ENCODE peak calls at places on chromosome 2, in four cellular contexts. T, E, L and X are unnamed samples.

GRCh38 chr2:38467768-38468463 is 90.8 kb upstream of the ATL2 start:
- DNase-seq in T (no peak), E (no peak), L (no peak), X (no peak)

GRCh38 chr2:65055427-65056214 is 595 bp upstream of the CEP68 start:
- DNase-seq in E (no peak), L (no peak), T (peak; percentile 83), X (no peak)

GRCh38 chr2:132477436-132477835 is 60.8 kb downstream of the GPR39 start:
- DNase-seq in L (peak; percentile 76), E (no peak), T (no peak), X (no peak)

GRCh38 chr2:205003288-205003687 is 458.0 kb downstream of the PARD3B start:
- DNase-seq in L (no peak), E (no peak), T (no peak), X (no peak)

GRCh38 chr2:229856416-229856815 is 65.4 kb downstream of the TRIP12 start:
- DNase-seq in L (no peak), E (no peak), T (no peak), X (no peak)

GRCh38 chr2:88709117-88709739 is 17.8 kb downstream of the RPIA start:
- DNase-seq in T (no peak), L (peak; percentile 63), E (no peak), X (no peak)

GRCh38 chr2:47054036-47054555 is 101.0 kb downstream of the STPG4 start:
- DNase-seq in L (no peak), E (no peak), T (no peak), X (no peak)

GRCh38 chr2:129347486-129348217 is 631.8 kb upstream of the RAB6C start:
- DNase-seq in E (no peak), L (no peak), T (no peak), X (no peak)

GRCh38 chr2:47354013-47354816 is 48.7 kb upstream of the MSH2 start:
- DNase-seq in E (no peak), T (peak; percentile 30), L (peak; percentile 83), X (no peak)

GRCh38 chr2:63977904-63978303 is 41.3 kb downstream of the VPS54 start:
- DNase-seq in L (no peak), E (no peak), T (no peak), X (no peak)

GRCh38 chr2:72936669-72937355 is 19.5 kb downstream of the EMX1 start:
- DNase-seq in T (no peak), L (peak; percentile 78), E (no peak), X (no peak)

GRCh38 chr2:233331536-233331935 is 22.8 kb upstream of the DGKD start:
- DNase-seq in L (no peak), E (no peak), T (peak; percentile 68), X (no peak)

GRCh38 chr2:196500686-196501431 is 138.7 kb upstream of the CCDC150 start:
- DNase-seq in L (peak; percentile 68), E (no peak), T (no peak), X (no peak)

GRCh38 chr2:61135510-61135909 is 26.5 kb upstream of the C2orf74 start:
- DNase-seq in E (no peak), T (no peak), L (peak; percentile 66), X (peak; percentile 32)

GRCh38 chr2:224121406-224122067 is 82.5 kb upstream of the SERPINE2 start:
- DNase-seq in L (no peak), E (no peak), T (no peak), X (no peak)

GRCh38 chr2:46825958-46826897 is 89.4 kb downstream of the MCFD2 start:
- DNase-seq in T (peak; percentile 49), E (no peak), L (peak; percentile 95), X (no peak)

DNA sequence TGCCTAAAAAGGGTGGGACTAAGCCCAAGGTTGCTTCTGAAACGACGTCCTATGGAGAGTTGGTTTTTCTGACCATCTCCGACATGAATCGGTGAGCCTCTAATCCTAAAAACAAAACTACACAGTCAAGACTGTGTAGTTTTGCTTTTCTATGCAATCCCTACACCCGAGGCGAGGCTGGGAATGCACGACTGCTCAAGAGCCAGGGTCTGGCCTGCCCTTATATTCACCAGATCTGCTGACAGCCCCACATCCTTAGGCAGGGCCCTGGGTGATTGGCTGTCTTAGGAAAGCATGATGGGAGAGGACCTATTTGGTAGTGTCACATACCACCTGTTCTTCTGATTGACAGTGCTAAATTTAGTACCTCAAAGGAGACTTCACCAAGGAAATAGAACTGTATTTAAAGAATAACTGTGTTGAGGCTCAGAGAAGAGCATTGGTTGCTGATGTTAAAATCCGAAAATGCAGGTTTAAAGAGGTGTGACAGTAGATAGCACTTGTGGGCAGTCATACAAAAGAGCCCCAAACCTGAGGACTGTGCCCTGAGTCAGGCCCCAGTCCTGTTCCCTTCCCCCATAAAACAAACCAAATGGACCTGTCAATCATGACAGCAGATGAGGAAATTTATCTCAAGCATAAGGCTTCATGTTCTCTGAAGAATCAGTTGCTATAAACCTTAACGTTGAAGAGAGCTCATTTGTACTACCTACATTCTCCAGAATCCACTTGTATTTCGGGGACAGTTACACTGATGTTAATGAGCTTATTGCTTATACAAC is at the start of gene TTN:
- DNase-seq in L (no peak), T (no peak), E (no peak), X (no peak)
- H3K4me1 ChIP-seq in L (no peaks in the 10 kb centered on the region), T (no peaks in the 10 kb centered on the region), E (peaks cover 4% of the 10 kb centered on the region), X (no peaks in the 10 kb centered on the region)

DNA sequence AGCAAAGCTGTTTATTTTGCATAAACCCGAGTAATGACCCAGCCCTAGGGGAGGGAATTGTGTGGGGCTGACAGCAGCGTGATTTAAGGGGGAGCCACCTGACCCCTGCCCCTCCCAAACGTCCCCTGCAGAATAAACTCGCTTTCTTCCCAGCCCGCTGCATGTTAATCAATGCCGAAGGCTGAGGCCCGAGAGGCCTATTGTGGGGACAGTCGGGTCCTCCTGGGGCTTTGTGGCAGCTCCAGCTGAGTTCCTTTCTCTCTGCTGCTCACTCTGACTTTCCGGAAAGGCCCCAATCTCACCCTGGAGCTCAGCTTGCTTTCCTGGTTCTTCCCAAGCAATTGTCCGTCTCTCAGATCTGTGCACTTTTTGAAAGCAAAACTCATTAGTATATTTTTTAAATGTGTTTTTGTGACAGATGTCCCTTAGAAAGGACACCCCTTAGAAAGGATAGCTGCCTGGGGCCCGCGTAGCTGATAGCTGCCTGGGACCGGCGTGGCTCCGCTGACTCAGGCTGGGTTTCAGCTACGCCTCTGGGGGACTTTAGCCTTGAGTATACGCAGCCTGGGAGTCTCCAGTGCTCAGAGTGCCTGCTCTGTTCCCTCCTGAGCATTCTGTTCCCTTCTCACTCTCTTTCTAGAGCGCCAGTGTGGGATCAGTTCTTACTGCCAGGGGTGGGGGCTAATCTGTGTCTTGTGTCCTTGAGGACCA is 158.4 kb downstream of the GLI2 start:
- DNase-seq in T (no peak), E (peak; percentile 84), L (no peak), X (peak; percentile 77)
- H3K4me3 ChIP-seq in T (no peak overlapping the region), E (no peak overlapping the region), L (no peak overlapping the region), X (no peak overlapping the region)

GRCh38 chr2:120032297-120032696 is 19.4 kb downstream of the EPB41L5 start:
- DNase-seq in E (no peak), T (no peak), L (no peak), X (no peak)
- H3K36me3 ChIP-seq in E (peaks cover 3% of the 10 kb centered on the region), T (no peaks in the 10 kb centered on the region), L (no peaks in the 10 kb centered on the region), X (no peaks in the 10 kb centered on the region)

GRCh38 chr2:191112448-191112901 is 38.3 kb downstream of the STAT4 start:
- DNase-seq in E (no peak), L (no peak), T (no peak), X (no peak)
- H3K4me1 ChIP-seq in E (peaks cover 2% of the 10 kb centered on the region), L (peaks cover 15% of the 10 kb centered on the region), T (no peaks in the 10 kb centered on the region), X (no peaks in the 10 kb centered on the region)

DNA sequence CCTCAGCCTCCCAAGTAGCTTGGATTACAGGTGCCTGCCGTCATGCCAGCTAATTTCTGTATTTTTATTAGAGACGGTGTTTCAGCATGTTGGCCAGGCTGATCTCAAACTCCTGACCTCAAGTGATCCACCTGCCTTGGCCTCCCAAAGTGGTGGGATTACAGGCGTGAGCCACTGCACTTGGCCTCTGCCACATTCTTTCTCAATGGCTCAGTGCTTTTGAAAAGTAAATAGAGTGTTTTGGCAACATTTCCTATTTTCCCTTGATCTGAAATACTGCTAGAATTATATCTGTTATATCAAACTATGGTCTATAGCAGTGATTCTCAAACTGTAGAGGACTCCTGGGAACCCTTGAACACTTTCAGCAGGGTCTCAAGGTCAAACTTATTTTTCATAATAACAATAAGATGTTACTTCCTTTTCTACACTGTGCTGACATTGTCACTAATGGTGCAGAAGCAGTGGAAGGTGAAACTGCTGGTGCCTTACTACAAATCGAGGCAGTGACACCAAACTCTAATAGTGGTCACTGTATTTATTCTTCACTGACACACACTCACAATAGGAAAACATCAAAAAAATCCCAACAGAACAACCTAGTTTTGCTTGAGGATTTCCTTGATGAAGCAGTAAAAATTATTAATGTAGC is 10.6 kb downstream of the DAW1 start:
- DNase-seq in E (no peak), L (peak; percentile 35), T (no peak), X (no peak)
- H3K4me3 ChIP-seq in E (no peak overlapping the region), L (no peak overlapping the region), T (no peak overlapping the region), X (no peak overlapping the region)

DNA sequence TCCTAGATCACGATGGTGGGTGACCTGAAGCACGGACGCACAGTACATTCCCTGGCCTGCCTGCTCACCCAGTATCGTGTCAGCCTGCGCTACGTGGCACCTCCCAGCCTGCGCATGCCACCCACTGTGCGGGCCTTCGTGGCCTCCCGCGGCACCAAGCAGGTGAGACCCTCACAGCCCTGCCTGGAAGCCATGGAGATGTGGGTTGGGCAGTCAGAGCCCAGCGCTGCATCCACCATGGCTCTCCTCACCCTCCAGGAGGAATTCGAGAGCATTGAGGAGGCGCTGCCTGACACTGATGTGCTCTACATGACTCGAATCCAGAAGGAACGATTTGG is 20.3 kb downstream of the SLC30A3 start:
- DNase-seq in L (no peak), T (no peak), E (no peak), X (no peak)
- H3K36me3 ChIP-seq in L (peaks cover 6% of the 10 kb centered on the region), T (peaks cover 70% of the 10 kb centered on the region), E (peaks cover 78% of the 10 kb centered on the region), X (peaks cover 72% of the 10 kb centered on the region)